ENCODE peak calls at places on chromosome 2, in seven cellular contexts. H is uterus, M is adrenal gland, G is fibroblast of lung, F is PC-9, U is left lung, D is A673. K is an unnamed sample.

GRCh38 chr2:195694553-195694952 is 37.5 kb downstream of the SLC39A10 start:
- DNase-seq in D (no peak), H (no peak), G (no peak), F (no peak), U (no peak), M (no peak), K (no peak)

GRCh38 chr2:52220393-52220792 is 1188.5 kb upstream of the NRXN1 start:
- DNase-seq in D (no peak), U (peak; percentile 36), M (peak; percentile 14), H (no peak), F (no peak), G (no peak), K (no peak)

GRCh38 chr2:163715199-163715598 is 20.6 kb downstream of the FIGN start:
- DNase-seq in M (no peak), G (no peak), U (no peak), H (no peak), F (no peak), D (no peak), K (no peak)

GRCh38 chr2:10305715-10306114 is 3.0 kb downstream of the HPCAL1 start:
- DNase-seq in H (no peak), G (no peak), M (peak; percentile 65), U (no peak), D (no peak), F (peak; percentile 41), K (peak; percentile 29)

GRCh38 chr2:37573818-37574388 is 97.5 kb downstream of the CDC42EP3 start:
- DNase-seq in G (peak; percentile 68), D (no peak), M (no peak), F (no peak), U (no peak), H (no peak), K (no peak)

GRCh38 chr2:82320296-82320695 is 2015.7 kb upstream of the LRRTM1 start:
- DNase-seq in F (no peak), U (no peak), M (no peak), D (no peak), H (no peak), G (no peak), K (no peak)

GRCh38 chr2:445896-446295 is 158.0 kb upstream of the ALKAL2 start:
- DNase-seq in H (no peak), G (no peak), D (no peak), U (no peak), M (no peak), F (no peak), K (no peak)

GRCh38 chr2:100321181-100321880 is 970 bp downstream of the LONRF2 start:
- DNase-seq in M (peak; percentile 51), D (peak; percentile 43), U (peak; percentile 36), H (peak; percentile 52), F (no peak), G (peak; percentile 15), K (no peak)

GRCh38 chr2:6081542-6081872 is 389.3 kb downstream of the SOX11 start:
- DNase-seq in H (no peak), G (no peak), U (no peak), F (no peak), M (no peak), D (no peak), K (no peak)

GRCh38 chr2:27281855-27282559 is at the start of gene TRIM54:
- DNase-seq in M (no peak), D (peak; percentile 43), G (no peak), U (no peak), F (peak; percentile 43), H (no peak), K (no peak)

GRCh38 chr2:85705680-85706039 is 11.5 kb downstream of the GNLY start:
- DNase-seq in H (peak; percentile 50), M (peak; percentile 43), G (peak; percentile 99), U (peak; percentile 83), D (no peak), F (peak; percentile 45), K (peak; percentile 70)

GRCh38 chr2:169684135-169684565 is 10.1 kb downstream of the CFAP210 start:
- DNase-seq in D (no peak), F (no peak), M (no peak), G (no peak), H (no peak), U (no peak), K (no peak)
- TF ChIP-seq CTCF in D (no peak), F (no peak), M (no peak), G (no peak), H (no peak), U (no peak), K (no peak)

DNA sequence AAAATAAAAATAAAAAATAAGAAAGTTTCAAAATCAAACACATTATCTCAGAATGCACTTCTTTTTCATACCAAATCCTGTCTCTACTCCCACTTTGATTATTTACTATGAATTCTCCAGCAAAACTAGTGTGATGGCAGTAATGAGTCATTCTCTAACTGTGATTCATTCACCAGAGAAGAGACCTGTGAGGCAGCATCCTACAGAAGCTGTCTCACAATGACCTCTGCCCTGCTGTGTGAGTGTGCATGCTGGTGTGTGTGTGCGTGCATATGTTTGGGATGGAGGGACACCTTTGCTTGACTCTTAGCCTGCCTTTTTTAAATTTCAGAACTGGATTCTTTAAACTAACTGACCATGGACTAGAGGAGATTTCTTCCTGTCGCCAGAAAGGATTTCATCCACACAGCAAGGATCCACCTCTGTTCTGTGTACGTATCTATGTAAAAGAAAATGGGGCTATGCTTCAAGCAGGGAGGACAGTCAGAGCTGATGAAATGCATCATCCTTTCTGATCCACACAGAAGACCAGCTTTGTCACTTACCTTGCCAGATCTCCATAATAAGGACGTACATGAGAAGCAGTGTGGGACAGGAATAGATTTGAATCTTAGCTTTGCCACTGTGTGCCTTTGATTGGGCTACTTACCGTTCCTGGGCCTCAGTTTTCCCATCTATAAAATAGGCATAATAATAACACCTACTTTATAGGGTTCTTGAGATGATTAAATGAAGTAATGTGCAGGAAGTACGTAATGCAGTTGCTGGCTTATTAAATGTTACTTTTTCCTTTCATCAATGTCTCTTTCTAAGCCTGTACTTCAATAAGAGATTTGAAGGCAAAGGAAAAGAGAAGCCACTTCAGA is 31.2 kb downstream of the STAMBP start:
- DNase-seq in U (no peak), H (no peak), G (peak; percentile 82), M (no peak), F (no peak), D (peak; percentile 13), K (no peak)
- TF ChIP-seq CTCF in U (no peak), H (no peak), G (no peak), M (no peak), F (no peak), D (no peak), K (no peak)

GRCh38 chr2:96601382-96602292 is 36.5 kb downstream of the KANSL3 start:
- DNase-seq in G (no peak), F (no peak), M (no peak), U (no peak), D (no peak), H (no peak), K (no peak)

GRCh38 chr2:96604104-96604503 is 34.0 kb downstream of the KANSL3 start:
- DNase-seq in U (no peak), M (no peak), G (no peak), H (no peak), F (no peak), D (no peak), K (no peak)

GRCh38 chr2:96599941-96600340 is 38.2 kb downstream of the KANSL3 start:
- DNase-seq in F (no peak), H (no peak), G (no peak), D (no peak), U (no peak), M (no peak), K (no peak)

GRCh38 chr2:96596596-96596995 is 41.5 kb downstream of the KANSL3 start:
- DNase-seq in U (no peak), D (no peak), G (no peak), F (no peak), H (no peak), M (no peak), K (no peak)

DNA sequence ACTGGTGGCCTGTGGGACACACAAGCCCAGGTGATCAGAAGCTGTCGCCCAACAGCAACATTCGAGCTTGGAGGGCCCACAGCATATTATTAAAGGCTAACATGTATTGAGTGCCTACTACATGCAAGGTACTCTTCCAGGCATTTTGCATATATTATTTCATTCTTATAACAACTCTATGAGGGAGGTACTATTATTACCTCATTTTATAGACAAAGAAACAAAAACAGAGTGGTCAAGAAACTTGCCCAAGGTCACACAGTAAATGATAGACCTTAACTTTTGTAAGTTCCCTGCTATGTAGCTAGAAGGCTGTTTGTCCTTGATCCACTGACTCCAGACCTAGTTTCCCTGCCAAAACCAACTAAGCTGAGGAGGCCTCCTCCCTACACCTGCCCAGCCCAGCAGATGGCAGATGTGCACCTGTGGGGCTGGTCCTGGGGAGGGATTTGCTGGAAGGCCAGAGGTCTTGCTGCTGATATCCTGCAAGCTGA is 35.7 kb downstream of the KANSL3 start:
- DNase-seq in H (no peak), U (no peak), G (no peak), F (peak; percentile 34), M (no peak), D (no peak), K (no peak)
- TF ChIP-seq CTCF in H (no peak), U (no peak), G (no peak), F (peak; percentile 38), M (no peak), D (no peak), K (no peak)

GRCh38 chr2:239089884-239090283 is 242.0 kb downstream of the TWIST2 start:
- DNase-seq in G (no peak), H (no peak), F (no peak), U (no peak), D (no peak), M (no peak), K (no peak)
- TF ChIP-seq CTCF in G (no peak), H (no peak), F (no peak), U (no peak), D (no peak), M (no peak), K (no peak)

DNA sequence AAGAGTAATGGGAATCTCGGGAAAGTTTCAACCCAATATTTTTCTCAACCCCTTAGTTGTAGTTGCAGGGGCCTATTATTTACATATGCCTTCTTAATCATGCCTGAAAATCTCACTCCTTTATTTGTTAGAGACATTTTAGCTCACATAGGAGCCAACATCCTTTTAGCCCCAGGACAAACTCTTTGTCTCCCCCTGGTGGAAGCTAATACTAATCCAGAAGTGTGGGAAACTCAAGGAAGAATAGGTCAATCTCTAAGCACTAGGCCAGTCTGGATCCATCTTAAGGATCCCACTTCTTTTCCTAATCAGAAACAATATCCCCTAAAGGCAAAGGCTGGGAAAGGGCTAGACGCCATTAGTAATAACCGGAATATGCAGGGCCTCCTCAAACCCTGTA is 550.9 kb upstream of the PKDCC start:
- DNase-seq in H (no peak), U (no peak), F (no peak), M (no peak), D (peak; percentile 13), G (no peak), K (no peak)
- TF ChIP-seq CTCF in H (no peak), U (no peak), F (peak; percentile 65), M (no peak), D (peak; percentile 44), G (no peak), K (no peak)

DNA sequence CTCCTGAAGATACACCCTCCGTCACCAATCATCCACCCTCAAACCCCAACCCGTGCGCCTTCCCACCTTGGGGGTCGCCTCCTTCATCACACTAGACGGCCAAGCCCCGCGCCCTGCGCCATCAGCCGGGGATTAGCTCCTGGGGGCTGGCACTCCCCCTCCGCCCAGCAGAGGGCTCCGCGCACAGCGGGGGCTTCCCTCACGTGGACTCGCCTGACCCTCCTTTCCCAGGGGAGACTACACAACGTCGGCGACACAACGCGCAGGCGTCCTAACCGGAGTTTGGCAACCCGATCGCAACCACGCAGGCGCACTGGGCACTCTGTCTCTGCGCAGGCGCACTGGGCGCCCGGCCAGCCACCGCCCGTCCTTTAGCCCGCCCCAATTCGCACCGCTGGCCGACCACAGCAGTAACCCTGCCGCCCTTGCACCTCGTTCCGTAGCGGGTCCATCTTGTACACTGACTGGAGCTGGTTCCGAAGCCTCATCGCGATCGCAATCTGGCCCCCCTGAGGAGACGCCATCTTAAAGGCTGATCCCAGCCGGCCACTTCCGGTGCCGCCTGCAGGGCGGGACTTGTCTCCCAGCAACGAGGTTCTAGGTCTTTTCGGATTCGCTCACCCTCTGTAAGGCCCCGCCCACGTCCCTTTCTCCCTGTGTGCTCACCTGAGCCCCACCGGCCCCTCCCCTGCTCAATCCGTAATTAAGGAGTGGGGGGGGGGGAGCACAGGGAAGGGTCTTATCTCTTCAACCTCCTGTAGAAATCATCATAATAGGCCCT is at the start of gene PCGF1:
- DNase-seq in H (peak; percentile 99), G (peak; percentile 98), M (peak; percentile 100), U (peak; percentile 99), F (peak; percentile 97), D (peak; percentile 99), K (peak; percentile 96)
- TF ChIP-seq CTCF in H (peak; percentile 37), G (peak; percentile 43), M (no peak), U (peak; percentile 32), F (peak; percentile 54), D (peak; percentile 72), K (no peak)